ENCODE peak calls at places on chromosomes 7 and 10, in nine cellular contexts. One of them, this sample, is unnamed.
A peak's percentile ranks its signal among the peaks of the same experiment; 100 is the strongest.

GRCh38 chr7:7642081-7642480 is 1.5 kb downstream of the UMAD1 start:
- DNase-seq in endodermal cell: no peak
- DNase-seq in WERI-Rb-1: no peak
- DNase-seq in stimulated activated CD8-positive, alpha-beta memory T cell treated with anti-CD3 and anti-CD28 coated beads, Interleukin-7, amount 100 ng/mL, for 1 hour: no peak
- DNase-seq in HT1080: no peak
- DNase-seq in activated CD4-positive, alpha-beta T cell treated with anti-CD3 and anti-CD28 coated beads for 48 hours: no peak
- DNase-seq in NCI-H460: no peak
- DNase-seq in NCI-H2171: no peak
- DNase-seq in Kasumi-1: no peak
- DNase-seq in this sample: no peak

GRCh38 chr7:74464931-74465906 is 11.5 kb downstream of the GTF2IRD1 start:
- DNase-seq in endodermal cell: no peak
- DNase-seq in WERI-Rb-1: no peak
- DNase-seq in stimulated activated CD8-positive, alpha-beta memory T cell treated with anti-CD3 and anti-CD28 coated beads, Interleukin-7, amount 100 ng/mL, for 1 hour: no peak
- DNase-seq in HT1080: no peak
- DNase-seq in activated CD4-positive, alpha-beta T cell treated with anti-CD3 and anti-CD28 coated beads for 48 hours: no peak
- DNase-seq in NCI-H460: no peak
- DNase-seq in NCI-H2171: no peak
- DNase-seq in Kasumi-1: no peak
- DNase-seq in this sample: no peak

GRCh38 chr7:113698556-113699220 is 220.1 kb downstream of the PPP1R3A start:
- DNase-seq in endodermal cell: no peak
- DNase-seq in WERI-Rb-1: no peak
- DNase-seq in stimulated activated CD8-positive, alpha-beta memory T cell treated with anti-CD3 and anti-CD28 coated beads, Interleukin-7, amount 100 ng/mL, for 1 hour: no peak
- DNase-seq in HT1080: peak; percentile 37
- DNase-seq in activated CD4-positive, alpha-beta T cell treated with anti-CD3 and anti-CD28 coated beads for 48 hours: peak; percentile 2
- DNase-seq in NCI-H460: peak; percentile 26
- DNase-seq in NCI-H2171: peak; percentile 13
- DNase-seq in Kasumi-1: peak; percentile 62
- DNase-seq in this sample: no peak

GRCh38 chr7:53245721-53246120 is 210.3 kb downstream of the POM121L12 start:
- DNase-seq in endodermal cell: no peak
- DNase-seq in WERI-Rb-1: no peak
- DNase-seq in stimulated activated CD8-positive, alpha-beta memory T cell treated with anti-CD3 and anti-CD28 coated beads, Interleukin-7, amount 100 ng/mL, for 1 hour: no peak
- DNase-seq in HT1080: no peak
- DNase-seq in activated CD4-positive, alpha-beta T cell treated with anti-CD3 and anti-CD28 coated beads for 48 hours: no peak
- DNase-seq in NCI-H460: no peak
- DNase-seq in NCI-H2171: no peak
- DNase-seq in Kasumi-1: no peak
- DNase-seq in this sample: no peak

GRCh38 chr7:94394399-94395140 is at the start of gene COL1A2:
- DNase-seq in endodermal cell: peak; percentile 90
- DNase-seq in WERI-Rb-1: no peak
- DNase-seq in stimulated activated CD8-positive, alpha-beta memory T cell treated with anti-CD3 and anti-CD28 coated beads, Interleukin-7, amount 100 ng/mL, for 1 hour: no peak
- DNase-seq in HT1080: no peak
- DNase-seq in activated CD4-positive, alpha-beta T cell treated with anti-CD3 and anti-CD28 coated beads for 48 hours: peak; percentile 12
- DNase-seq in NCI-H460: no peak
- DNase-seq in NCI-H2171: no peak
- DNase-seq in Kasumi-1: no peak
- DNase-seq in this sample: peak; percentile 39

GRCh38 chr7:38628630-38629385 is 2.4 kb downstream of the AMPH start:
- DNase-seq in endodermal cell: no peak
- DNase-seq in WERI-Rb-1: no peak
- DNase-seq in stimulated activated CD8-positive, alpha-beta memory T cell treated with anti-CD3 and anti-CD28 coated beads, Interleukin-7, amount 100 ng/mL, for 1 hour: no peak
- DNase-seq in HT1080: peak; percentile 49
- DNase-seq in activated CD4-positive, alpha-beta T cell treated with anti-CD3 and anti-CD28 coated beads for 48 hours: no peak
- DNase-seq in NCI-H460: no peak
- DNase-seq in NCI-H2171: no peak
- DNase-seq in Kasumi-1: no peak
- DNase-seq in this sample: no peak

GRCh38 chr10:132721725-132722124 is 64.2 kb downstream of the NKX6-2 start:
- DNase-seq in endodermal cell: no peak
- DNase-seq in WERI-Rb-1: no peak
- DNase-seq in stimulated activated CD8-positive, alpha-beta memory T cell treated with anti-CD3 and anti-CD28 coated beads, Interleukin-7, amount 100 ng/mL, for 1 hour: no peak
- DNase-seq in HT1080: no peak
- DNase-seq in activated CD4-positive, alpha-beta T cell treated with anti-CD3 and anti-CD28 coated beads for 48 hours: no peak
- DNase-seq in NCI-H460: no peak
- DNase-seq in NCI-H2171: no peak
- DNase-seq in Kasumi-1: no peak
- DNase-seq in this sample: no peak

GRCh38 chr10:101896466-101896865 is 52.9 kb upstream of the KCNIP2 start:
- DNase-seq in endodermal cell: no peak
- DNase-seq in WERI-Rb-1: no peak
- DNase-seq in stimulated activated CD8-positive, alpha-beta memory T cell treated with anti-CD3 and anti-CD28 coated beads, Interleukin-7, amount 100 ng/mL, for 1 hour: no peak
- DNase-seq in HT1080: no peak
- DNase-seq in activated CD4-positive, alpha-beta T cell treated with anti-CD3 and anti-CD28 coated beads for 48 hours: no peak
- DNase-seq in NCI-H460: no peak
- DNase-seq in NCI-H2171: no peak
- DNase-seq in Kasumi-1: no peak
- DNase-seq in this sample: no peak

GRCh38 chr10:47402681-47403301 is 18.7 kb upstream of the ZNF488 start:
- DNase-seq in endodermal cell: peak; percentile 93
- DNase-seq in WERI-Rb-1: peak; percentile 29
- DNase-seq in stimulated activated CD8-positive, alpha-beta memory T cell treated with anti-CD3 and anti-CD28 coated beads, Interleukin-7, amount 100 ng/mL, for 1 hour: no peak
- DNase-seq in HT1080: peak; percentile 96
- DNase-seq in activated CD4-positive, alpha-beta T cell treated with anti-CD3 and anti-CD28 coated beads for 48 hours: no peak
- DNase-seq in NCI-H460: no peak
- DNase-seq in NCI-H2171: no peak
- DNase-seq in Kasumi-1: no peak
- DNase-seq in this sample: no peak

GRCh38 chr10:22712246-22712958 is 2.0 kb downstream of the PIP4K2A start:
- DNase-seq in endodermal cell: no peak
- DNase-seq in WERI-Rb-1: no peak
- DNase-seq in stimulated activated CD8-positive, alpha-beta memory T cell treated with anti-CD3 and anti-CD28 coated beads, Interleukin-7, amount 100 ng/mL, for 1 hour: no peak
- DNase-seq in HT1080: no peak
- DNase-seq in activated CD4-positive, alpha-beta T cell treated with anti-CD3 and anti-CD28 coated beads for 48 hours: no peak
- DNase-seq in NCI-H460: no peak
- DNase-seq in NCI-H2171: no peak
- DNase-seq in Kasumi-1: no peak
- DNase-seq in this sample: no peak

GRCh38 chr10:19412531-19412930 is 363.9 kb downstream of the MALRD1 start:
- DNase-seq in endodermal cell: peak; percentile 49
- DNase-seq in WERI-Rb-1: peak; percentile 6
- DNase-seq in stimulated activated CD8-positive, alpha-beta memory T cell treated with anti-CD3 and anti-CD28 coated beads, Interleukin-7, amount 100 ng/mL, for 1 hour: no peak
- DNase-seq in HT1080: peak; percentile 21
- DNase-seq in activated CD4-positive, alpha-beta T cell treated with anti-CD3 and anti-CD28 coated beads for 48 hours: no peak
- DNase-seq in NCI-H460: peak; percentile 3
- DNase-seq in NCI-H2171: no peak
- DNase-seq in Kasumi-1: peak; percentile 61
- DNase-seq in this sample: no peak

GRCh38 chr10:126130291-126130710 is 233.9 kb downstream of the FANK1 start:
- DNase-seq in endodermal cell: no peak
- DNase-seq in WERI-Rb-1: no peak
- DNase-seq in stimulated activated CD8-positive, alpha-beta memory T cell treated with anti-CD3 and anti-CD28 coated beads, Interleukin-7, amount 100 ng/mL, for 1 hour: no peak
- DNase-seq in HT1080: no peak
- DNase-seq in activated CD4-positive, alpha-beta T cell treated with anti-CD3 and anti-CD28 coated beads for 48 hours: no peak
- DNase-seq in NCI-H460: no peak
- DNase-seq in NCI-H2171: no peak
- DNase-seq in Kasumi-1: no peak
- DNase-seq in this sample: no peak

GRCh38 chr7:157613575-157614322 is 276.9 kb downstream of the DNAJB6 start:
- DNase-seq in endodermal cell: peak; percentile 65
- DNase-seq in WERI-Rb-1: no peak
- DNase-seq in stimulated activated CD8-positive, alpha-beta memory T cell treated with anti-CD3 and anti-CD28 coated beads, Interleukin-7, amount 100 ng/mL, for 1 hour: no peak
- DNase-seq in HT1080: no peak
- DNase-seq in activated CD4-positive, alpha-beta T cell treated with anti-CD3 and anti-CD28 coated beads for 48 hours: no peak
- DNase-seq in NCI-H460: no peak
- DNase-seq in NCI-H2171: no peak
- DNase-seq in Kasumi-1: no peak
- DNase-seq in this sample: no peak

GRCh38 chr10:116408716-116409115 is 18.9 kb upstream of the PNLIPRP3 start:
- DNase-seq in endodermal cell: no peak
- DNase-seq in WERI-Rb-1: no peak
- DNase-seq in stimulated activated CD8-positive, alpha-beta memory T cell treated with anti-CD3 and anti-CD28 coated beads, Interleukin-7, amount 100 ng/mL, for 1 hour: no peak
- DNase-seq in HT1080: no peak
- DNase-seq in activated CD4-positive, alpha-beta T cell treated with anti-CD3 and anti-CD28 coated beads for 48 hours: no peak
- DNase-seq in NCI-H460: no peak
- DNase-seq in NCI-H2171: no peak
- DNase-seq in Kasumi-1: no peak
- DNase-seq in this sample: no peak

GRCh38 chr7:112892263-112892662 is 102.1 kb upstream of the TMEM168 start:
- DNase-seq in endodermal cell: no peak
- DNase-seq in WERI-Rb-1: no peak
- DNase-seq in stimulated activated CD8-positive, alpha-beta memory T cell treated with anti-CD3 and anti-CD28 coated beads, Interleukin-7, amount 100 ng/mL, for 1 hour: no peak
- DNase-seq in HT1080: peak; percentile 65
- DNase-seq in activated CD4-positive, alpha-beta T cell treated with anti-CD3 and anti-CD28 coated beads for 48 hours: no peak
- DNase-seq in NCI-H460: no peak
- DNase-seq in NCI-H2171: no peak
- DNase-seq in Kasumi-1: no peak
- DNase-seq in this sample: no peak

GRCh38 chr7:115068220-115068619 is 146.3 kb downstream of the MDFIC start:
- DNase-seq in endodermal cell: no peak
- DNase-seq in WERI-Rb-1: no peak
- DNase-seq in stimulated activated CD8-positive, alpha-beta memory T cell treated with anti-CD3 and anti-CD28 coated beads, Interleukin-7, amount 100 ng/mL, for 1 hour: no peak
- DNase-seq in HT1080: peak; percentile 45
- DNase-seq in activated CD4-positive, alpha-beta T cell treated with anti-CD3 and anti-CD28 coated beads for 48 hours: no peak
- DNase-seq in NCI-H460: no peak
- DNase-seq in NCI-H2171: no peak
- DNase-seq in Kasumi-1: no peak
- DNase-seq in this sample: no peak

GRCh38 chr7:22723171-22723601 is 3.8 kb upstream of the IL6 start:
- DNase-seq in endodermal cell: no peak
- DNase-seq in WERI-Rb-1: no peak
- DNase-seq in stimulated activated CD8-positive, alpha-beta memory T cell treated with anti-CD3 and anti-CD28 coated beads, Interleukin-7, amount 100 ng/mL, for 1 hour: no peak
- DNase-seq in HT1080: peak; percentile 44
- DNase-seq in activated CD4-positive, alpha-beta T cell treated with anti-CD3 and anti-CD28 coated beads for 48 hours: no peak
- DNase-seq in NCI-H460: no peak
- DNase-seq in NCI-H2171: no peak
- DNase-seq in Kasumi-1: peak; percentile 76
- DNase-seq in this sample: peak; percentile 86

GRCh38 chr10:92571649-92572048 is 2.2 kb downstream of the IDE start:
- DNase-seq in endodermal cell: no peak
- DNase-seq in WERI-Rb-1: no peak
- DNase-seq in stimulated activated CD8-positive, alpha-beta memory T cell treated with anti-CD3 and anti-CD28 coated beads, Interleukin-7, amount 100 ng/mL, for 1 hour: no peak
- DNase-seq in HT1080: no peak
- DNase-seq in activated CD4-positive, alpha-beta T cell treated with anti-CD3 and anti-CD28 coated beads for 48 hours: no peak
- DNase-seq in NCI-H460: no peak
- DNase-seq in NCI-H2171: no peak
- DNase-seq in Kasumi-1: no peak
- DNase-seq in this sample: no peak

GRCh38 chr7:33210958-33211357 is 81.6 kb downstream of the BBS9 start:
- DNase-seq in endodermal cell: no peak
- DNase-seq in WERI-Rb-1: no peak
- DNase-seq in stimulated activated CD8-positive, alpha-beta memory T cell treated with anti-CD3 and anti-CD28 coated beads, Interleukin-7, amount 100 ng/mL, for 1 hour: no peak
- DNase-seq in HT1080: no peak
- DNase-seq in activated CD4-positive, alpha-beta T cell treated with anti-CD3 and anti-CD28 coated beads for 48 hours: no peak
- DNase-seq in NCI-H460: no peak
- DNase-seq in NCI-H2171: no peak
- DNase-seq in Kasumi-1: no peak
- DNase-seq in this sample: no peak

GRCh38 chr7:801940-802364 is 30.3 kb upstream of the SUN1 start:
- DNase-seq in endodermal cell: no peak
- DNase-seq in WERI-Rb-1: peak; percentile 65
- DNase-seq in stimulated activated CD8-positive, alpha-beta memory T cell treated with anti-CD3 and anti-CD28 coated beads, Interleukin-7, amount 100 ng/mL, for 1 hour: no peak
- DNase-seq in HT1080: no peak
- DNase-seq in activated CD4-positive, alpha-beta T cell treated with anti-CD3 and anti-CD28 coated beads for 48 hours: no peak
- DNase-seq in NCI-H460: no peak
- DNase-seq in NCI-H2171: peak; percentile 44
- DNase-seq in Kasumi-1: no peak
- DNase-seq in this sample: no peak

GRCh38 chr10:126459878-126460481 is 71.7 kb upstream of the ADAM12 start:
- DNase-seq in endodermal cell: peak; percentile 57
- DNase-seq in WERI-Rb-1: no peak
- DNase-seq in stimulated activated CD8-positive, alpha-beta memory T cell treated with anti-CD3 and anti-CD28 coated beads, Interleukin-7, amount 100 ng/mL, for 1 hour: no peak
- DNase-seq in HT1080: peak; percentile 99
- DNase-seq in activated CD4-positive, alpha-beta T cell treated with anti-CD3 and anti-CD28 coated beads for 48 hours: no peak
- DNase-seq in NCI-H460: peak; percentile 68
- DNase-seq in NCI-H2171: no peak
- DNase-seq in Kasumi-1: no peak
- DNase-seq in this sample: no peak

GRCh38 chr7:30093351-30094019 is 41.3 kb upstream of the MTURN start:
- DNase-seq in endodermal cell: no peak
- DNase-seq in WERI-Rb-1: no peak
- DNase-seq in stimulated activated CD8-positive, alpha-beta memory T cell treated with anti-CD3 and anti-CD28 coated beads, Interleukin-7, amount 100 ng/mL, for 1 hour: no peak
- DNase-seq in HT1080: no peak
- DNase-seq in activated CD4-positive, alpha-beta T cell treated with anti-CD3 and anti-CD28 coated beads for 48 hours: no peak
- DNase-seq in NCI-H460: no peak
- DNase-seq in NCI-H2171: no peak
- DNase-seq in Kasumi-1: no peak
- DNase-seq in this sample: no peak

GRCh38 chr10:74502963-74503608 is 323.3 kb upstream of the KAT6B start:
- DNase-seq in endodermal cell: no peak
- DNase-seq in WERI-Rb-1: no peak
- DNase-seq in stimulated activated CD8-positive, alpha-beta memory T cell treated with anti-CD3 and anti-CD28 coated beads, Interleukin-7, amount 100 ng/mL, for 1 hour: no peak
- DNase-seq in HT1080: peak; percentile 93
- DNase-seq in activated CD4-positive, alpha-beta T cell treated with anti-CD3 and anti-CD28 coated beads for 48 hours: no peak
- DNase-seq in NCI-H460: no peak
- DNase-seq in NCI-H2171: no peak
- DNase-seq in Kasumi-1: peak; percentile 87
- DNase-seq in this sample: no peak

GRCh38 chr7:70829221-70830059 is 302.5 kb upstream of the GALNT17 start:
- DNase-seq in endodermal cell: peak; percentile 92
- DNase-seq in WERI-Rb-1: peak; percentile 64
- DNase-seq in stimulated activated CD8-positive, alpha-beta memory T cell treated with anti-CD3 and anti-CD28 coated beads, Interleukin-7, amount 100 ng/mL, for 1 hour: peak; percentile 17
- DNase-seq in HT1080: peak; percentile 68
- DNase-seq in activated CD4-positive, alpha-beta T cell treated with anti-CD3 and anti-CD28 coated beads for 48 hours: peak; percentile 66
- DNase-seq in NCI-H460: peak; percentile 56
- DNase-seq in NCI-H2171: peak; percentile 65
- DNase-seq in Kasumi-1: peak; percentile 54
- DNase-seq in this sample: peak; percentile 74

GRCh38 chr7:28643369-28644340 is 231.3 kb downstream of the CREB5 start:
- DNase-seq in endodermal cell: peak; percentile 60
- DNase-seq in WERI-Rb-1: no peak
- DNase-seq in stimulated activated CD8-positive, alpha-beta memory T cell treated with anti-CD3 and anti-CD28 coated beads, Interleukin-7, amount 100 ng/mL, for 1 hour: no peak
- DNase-seq in HT1080: no peak
- DNase-seq in activated CD4-positive, alpha-beta T cell treated with anti-CD3 and anti-CD28 coated beads for 48 hours: no peak
- DNase-seq in NCI-H460: no peak
- DNase-seq in NCI-H2171: no peak
- DNase-seq in Kasumi-1: no peak
- DNase-seq in this sample: no peak

GRCh38 chr7:2687338-2687869 is 598 bp upstream of the AMZ1 start:
- DNase-seq in endodermal cell: no peak
- DNase-seq in WERI-Rb-1: no peak
- DNase-seq in stimulated activated CD8-positive, alpha-beta memory T cell treated with anti-CD3 and anti-CD28 coated beads, Interleukin-7, amount 100 ng/mL, for 1 hour: no peak
- DNase-seq in HT1080: peak; percentile 39
- DNase-seq in activated CD4-positive, alpha-beta T cell treated with anti-CD3 and anti-CD28 coated beads for 48 hours: no peak
- DNase-seq in NCI-H460: no peak
- DNase-seq in NCI-H2171: no peak
- DNase-seq in Kasumi-1: no peak
- DNase-seq in this sample: no peak

GRCh38 chr7:106485031-106485551 is 175.9 kb downstream of the CCDC71L start:
- DNase-seq in endodermal cell: no peak
- DNase-seq in WERI-Rb-1: no peak
- DNase-seq in stimulated activated CD8-positive, alpha-beta memory T cell treated with anti-CD3 and anti-CD28 coated beads, Interleukin-7, amount 100 ng/mL, for 1 hour: no peak
- DNase-seq in HT1080: peak; percentile 48
- DNase-seq in activated CD4-positive, alpha-beta T cell treated with anti-CD3 and anti-CD28 coated beads for 48 hours: no peak
- DNase-seq in NCI-H460: no peak
- DNase-seq in NCI-H2171: no peak
- DNase-seq in Kasumi-1: no peak
- DNase-seq in this sample: peak; percentile 58

GRCh38 chr10:69045441-69046300 is 42.2 kb upstream of the SRGN start:
- DNase-seq in endodermal cell: no peak
- DNase-seq in WERI-Rb-1: no peak
- DNase-seq in stimulated activated CD8-positive, alpha-beta memory T cell treated with anti-CD3 and anti-CD28 coated beads, Interleukin-7, amount 100 ng/mL, for 1 hour: no peak
- DNase-seq in HT1080: peak; percentile 75
- DNase-seq in activated CD4-positive, alpha-beta T cell treated with anti-CD3 and anti-CD28 coated beads for 48 hours: peak; percentile 51
- DNase-seq in NCI-H460: no peak
- DNase-seq in NCI-H2171: no peak
- DNase-seq in Kasumi-1: peak; percentile 52
- DNase-seq in this sample: no peak

GRCh38 chr10:133067152-133068090 is 20.3 kb upstream of the ADGRA1 start:
- DNase-seq in endodermal cell: no peak
- DNase-seq in WERI-Rb-1: no peak
- DNase-seq in stimulated activated CD8-positive, alpha-beta memory T cell treated with anti-CD3 and anti-CD28 coated beads, Interleukin-7, amount 100 ng/mL, for 1 hour: no peak
- DNase-seq in HT1080: no peak
- DNase-seq in activated CD4-positive, alpha-beta T cell treated with anti-CD3 and anti-CD28 coated beads for 48 hours: no peak
- DNase-seq in NCI-H460: no peak
- DNase-seq in NCI-H2171: no peak
- DNase-seq in Kasumi-1: no peak
- DNase-seq in this sample: no peak

GRCh38 chr10:110864662-110865140 is 7.0 kb upstream of the PDCD4 start:
- DNase-seq in endodermal cell: no peak
- DNase-seq in WERI-Rb-1: no peak
- DNase-seq in stimulated activated CD8-positive, alpha-beta memory T cell treated with anti-CD3 and anti-CD28 coated beads, Interleukin-7, amount 100 ng/mL, for 1 hour: no peak
- DNase-seq in HT1080: no peak
- DNase-seq in activated CD4-positive, alpha-beta T cell treated with anti-CD3 and anti-CD28 coated beads for 48 hours: peak; percentile 42
- DNase-seq in NCI-H460: no peak
- DNase-seq in NCI-H2171: no peak
- DNase-seq in Kasumi-1: peak; percentile 62
- DNase-seq in this sample: no peak

GRCh38 chr7:101386558-101387199 is 24.0 kb downstream of the COL26A1 start:
- DNase-seq in endodermal cell: peak; percentile 65
- DNase-seq in WERI-Rb-1: peak; percentile 93
- DNase-seq in stimulated activated CD8-positive, alpha-beta memory T cell treated with anti-CD3 and anti-CD28 coated beads, Interleukin-7, amount 100 ng/mL, for 1 hour: no peak
- DNase-seq in HT1080: no peak
- DNase-seq in activated CD4-positive, alpha-beta T cell treated with anti-CD3 and anti-CD28 coated beads for 48 hours: no peak
- DNase-seq in NCI-H460: no peak
- DNase-seq in NCI-H2171: peak; percentile 93
- DNase-seq in Kasumi-1: no peak
- DNase-seq in this sample: peak; percentile 80